ENCODE peak calls at places on chromosomes 2 and 18, in six cellular contexts. One of them, this sample, is unnamed.

GRCh38 chr2:129909648-129910418 is 69.6 kb upstream of the RAB6C start:
- DNase-seq in fibroblast of pulmonary artery: no peak
- DNase-seq in GM23248: no peak
- DNase-seq in A549: no peak
- DNase-seq in mammary epithelial cell: no peak
- DNase-seq in GM18507: no peak
- DNase-seq in this sample: no peak

GRCh38 chr2:221486106-221486505 is 86.0 kb downstream of the EPHA4 start:
- DNase-seq in fibroblast of pulmonary artery: no peak
- DNase-seq in GM23248: no peak
- DNase-seq in A549: no peak
- DNase-seq in mammary epithelial cell: no peak
- DNase-seq in GM18507: no peak
- DNase-seq in this sample: no peak

GRCh38 chr2:210626849-210627248 is 70.5 kb downstream of the CPS1 start:
- DNase-seq in fibroblast of pulmonary artery: peak
- DNase-seq in GM23248: peak
- DNase-seq in A549: no peak
- DNase-seq in mammary epithelial cell: peak
- DNase-seq in GM18507: no peak
- DNase-seq in this sample: no peak

GRCh38 chr2:240296104-240296406 is 139.4 kb upstream of the GPC1 start:
- DNase-seq in fibroblast of pulmonary artery: no peak
- DNase-seq in GM23248: no peak
- DNase-seq in A549: no peak
- DNase-seq in mammary epithelial cell: no peak
- DNase-seq in GM18507: no peak
- DNase-seq in this sample: no peak

GRCh38 chr2:101745711-101746694 is 48.5 kb downstream of the MAP4K4 start:
- DNase-seq in fibroblast of pulmonary artery: peak
- DNase-seq in GM23248: peak
- DNase-seq in A549: no peak
- DNase-seq in mammary epithelial cell: peak
- DNase-seq in GM18507: no peak
- DNase-seq in this sample: peak

GRCh38 chr2:166126014-166126639 is 1.7 kb downstream of the SCN1A start:
- DNase-seq in fibroblast of pulmonary artery: peak
- DNase-seq in GM23248: peak
- DNase-seq in A549: no peak
- DNase-seq in mammary epithelial cell: peak
- DNase-seq in GM18507: no peak
- DNase-seq in this sample: no peak

GRCh38 chr2:8086796-8087479 is 594.9 kb upstream of the ID2 start:
- DNase-seq in fibroblast of pulmonary artery: peak
- DNase-seq in GM23248: peak
- DNase-seq in A549: peak
- DNase-seq in mammary epithelial cell: peak
- DNase-seq in GM18507: no peak
- DNase-seq in this sample: peak

GRCh38 chr2:70527447-70528080 is 26.1 kb downstream of the TGFA start:
- DNase-seq in fibroblast of pulmonary artery: no peak
- DNase-seq in GM23248: peak
- DNase-seq in A549: no peak
- DNase-seq in mammary epithelial cell: no peak
- DNase-seq in GM18507: no peak
- DNase-seq in this sample: no peak

GRCh38 chr2:189661957-189662321 is 680 bp downstream of the ASNSD1 start:
- DNase-seq in fibroblast of pulmonary artery: no peak
- DNase-seq in GM23248: peak
- DNase-seq in A549: no peak
- DNase-seq in mammary epithelial cell: no peak
- DNase-seq in GM18507: no peak
- DNase-seq in this sample: no peak

GRCh38 chr2:164792316-164793127 is 49.1 kb downstream of the COBLL1 start:
- DNase-seq in fibroblast of pulmonary artery: no peak
- DNase-seq in GM23248: peak
- DNase-seq in A549: peak
- DNase-seq in mammary epithelial cell: no peak
- DNase-seq in GM18507: no peak
- DNase-seq in this sample: no peak

GRCh38 chr18:48300463-48300961 is 108.7 kb downstream of the ZBTB7C start:
- DNase-seq in fibroblast of pulmonary artery: no peak
- DNase-seq in GM23248: no peak
- DNase-seq in A549: peak
- DNase-seq in mammary epithelial cell: peak
- DNase-seq in GM18507: no peak
- DNase-seq in this sample: no peak

GRCh38 chr2:33264766-33265165 is 211.7 kb upstream of the RASGRP3 start:
- DNase-seq in fibroblast of pulmonary artery: peak
- DNase-seq in GM23248: peak
- DNase-seq in A549: no peak
- DNase-seq in mammary epithelial cell: no peak
- DNase-seq in GM18507: no peak
- DNase-seq in this sample: no peak

GRCh38 chr2:39989888-39990287 is 210.8 kb upstream of the THUMPD2 start:
- DNase-seq in fibroblast of pulmonary artery: no peak
- DNase-seq in GM23248: peak
- DNase-seq in A549: no peak
- DNase-seq in mammary epithelial cell: no peak
- DNase-seq in GM18507: no peak
- DNase-seq in this sample: no peak

GRCh38 chr18:50662177-50662576 is 102.3 kb downstream of the MAPK4 start:
- DNase-seq in fibroblast of pulmonary artery: peak
- DNase-seq in GM23248: peak
- DNase-seq in A549: peak
- DNase-seq in mammary epithelial cell: peak
- DNase-seq in GM18507: no peak
- DNase-seq in this sample: no peak

GRCh38 chr18:48801728-48802542 is 148.8 kb downstream of the SMAD7 start:
- DNase-seq in fibroblast of pulmonary artery: no peak
- DNase-seq in GM23248: no peak
- DNase-seq in A549: no peak
- DNase-seq in mammary epithelial cell: no peak
- DNase-seq in GM18507: no peak
- DNase-seq in this sample: no peak

GRCh38 chr2:170823800-170824153 is 7.1 kb downstream of the GAD1 start:
- DNase-seq in fibroblast of pulmonary artery: no peak
- DNase-seq in GM23248: no peak
- DNase-seq in A549: no peak
- DNase-seq in mammary epithelial cell: no peak
- DNase-seq in GM18507: no peak
- DNase-seq in this sample: no peak

GRCh38 chr18:79924814-79925655 is 26.4 kb downstream of the SLC66A2 start:
- DNase-seq in fibroblast of pulmonary artery: no peak
- DNase-seq in GM23248: no peak
- DNase-seq in A549: no peak
- DNase-seq in mammary epithelial cell: no peak
- DNase-seq in GM18507: no peak
- DNase-seq in this sample: no peak

GRCh38 chr2:216696751-216697560 is 1.6 kb upstream of the IGFBP5 start:
- DNase-seq in fibroblast of pulmonary artery: peak
- DNase-seq in GM23248: peak
- DNase-seq in A549: peak
- DNase-seq in mammary epithelial cell: peak
- DNase-seq in GM18507: no peak
- DNase-seq in this sample: no peak

This sample was measured in smooth muscle cell of the brain vasculature.